ENCODE peak calls at places on chromosomes 13 and 19, in ten cellular contexts. V is mammary epithelial cell, H is K562, M is OCI-LY7, D is AG10803, N is BJ, W is prostate gland, X is tibial nerve, R is neural progenitor cell, U is mesenchymal stem cell. A is an unnamed sample.

GRCh38 chr13:42883771-42884170 is 102.4 kb downstream of the FAM216B start:
- DNase-seq in V (peak), H (no peak), M (no peak), D (peak), N (no peak), W (peak), X (no peak), R (peak), U (peak), A (peak)

GRCh38 chr19:55076321-55076720 is 652 bp downstream of the EPS8L1 start:
- DNase-seq in V (no peak), H (no peak), M (no peak), D (no peak), N (no peak), W (no peak), X (no peak), R (no peak), U (no peak), A (peak)

GRCh38 chr19:50310759-50311465 is 18.3 kb downstream of the KCNC3 start:
- DNase-seq in V (no peak), H (no peak), M (no peak), D (no peak), N (no peak), W (no peak), X (no peak), R (no peak), U (no peak), A (no peak)

GRCh38 chr19:10418281-10419199 is 1.8 kb upstream of the PDE4A start:
- DNase-seq in V (no peak), H (peak), M (peak), D (no peak), N (no peak), W (no peak), X (no peak), R (peak), U (no peak), A (no peak)

GRCh38 chr19:42693760-42694350 is 46.4 kb downstream of the PSG3 start:
- DNase-seq in V (peak), H (peak), M (peak), D (peak), N (no peak), W (no peak), X (no peak), R (no peak), U (no peak), A (no peak)

GRCh38 chr19:51691122-51692064 is 1.7 kb upstream of the SPACA6 start:
- DNase-seq in V (no peak), H (no peak), M (no peak), D (peak), N (no peak), W (no peak), X (no peak), R (peak), U (peak), A (no peak)

GRCh38 chr19:58196911-58197616 is 14.2 kb downstream of the ZNF274 start:
- DNase-seq in V (peak), H (peak), M (peak), D (no peak), N (no peak), W (no peak), X (no peak), R (no peak), U (peak), A (no peak)

GRCh38 chr13:36192166-36192565 is 22.2 kb downstream of the SOHLH2 start:
- DNase-seq in V (no peak), H (no peak), M (no peak), D (peak), N (no peak), W (no peak), X (no peak), R (no peak), U (no peak), A (no peak)

GRCh38 chr13:21137696-21138095 is 38.7 kb downstream of the SKA3 start:
- DNase-seq in V (peak), H (peak), M (no peak), D (peak), N (no peak), W (no peak), X (no peak), R (no peak), U (peak), A (no peak)

GRCh38 chr19:16814526-16815100 is 14.6 kb upstream of the SIN3B start:
- DNase-seq in V (peak), H (no peak), M (no peak), D (peak), N (no peak), W (no peak), X (no peak), R (no peak), U (peak), A (no peak)

GRCh38 chr19:43739419-43739818 is 15.3 kb downstream of the SMG9 start:
- DNase-seq in V (no peak), H (no peak), M (no peak), D (no peak), N (no peak), W (peak), X (no peak), R (no peak), U (no peak), A (no peak)

GRCh38 chr19:40266111-40266510 is 19.0 kb downstream of the AKT2 start:
- DNase-seq in V (no peak), H (no peak), M (no peak), D (no peak), N (no peak), W (peak), X (no peak), R (no peak), U (no peak), A (peak)

GRCh38 chr19:4896372-4896771 is 6.3 kb downstream of the ARRDC5 start:
- DNase-seq in V (peak), H (no peak), M (no peak), D (peak), N (no peak), W (no peak), X (no peak), R (no peak), U (peak), A (peak)

GRCh38 chr13:75704942-75705320 is 68.8 kb downstream of the LMO7 start:
- DNase-seq in V (peak), H (no peak), M (no peak), D (no peak), N (no peak), W (peak), X (no peak), R (no peak), U (no peak), A (no peak)

GRCh38 chr13:21361123-21361522 is 98.0 kb downstream of the ZDHHC20 start:
- DNase-seq in V (no peak), H (no peak), M (no peak), D (no peak), N (no peak), W (no peak), X (no peak), R (no peak), U (no peak), A (no peak)

GRCh38 chr19:53076984-53077383 is 26.2 kb downstream of the ZNF160 start:
- DNase-seq in V (no peak), H (peak), M (peak), D (peak), N (no peak), W (peak), X (no peak), R (peak), U (peak), A (peak)

GRCh38 chr19:2057484-2058469 is 6.7 kb upstream of the MKNK2 start:
- DNase-seq in V (no peak), H (no peak), M (no peak), D (no peak), N (no peak), W (no peak), X (no peak), R (no peak), U (no peak), A (peak)

GRCh38 chr19:2561895-2562294 is 86.0 kb downstream of the GADD45B start:
- DNase-seq in V (no peak), H (no peak), M (peak), D (no peak), N (no peak), W (no peak), X (no peak), R (no peak), U (no peak), A (peak)

GRCh38 chr13:73325351-73326214 is 266.8 kb downstream of the KLF5 start:
- DNase-seq in V (peak), H (no peak), M (no peak), D (no peak), N (no peak), W (no peak), X (no peak), R (no peak), U (peak), A (no peak)

GRCh38 chr19:45960595-45961235 is 12.9 kb downstream of the NOVA2 start:
- DNase-seq in V (no peak), H (peak), M (no peak), D (no peak), N (no peak), W (no peak), X (no peak), R (peak), U (no peak), A (no peak)

GRCh38 chr19:58581227-58582141 is 8.3 kb upstream of the MZF1 start:
- DNase-seq in V (peak), H (peak), M (peak), D (peak), N (peak), W (peak), X (peak), R (peak), U (peak), A (peak)

GRCh38 chr19:8363803-8364771 is at the start of gene ANGPTL4:
- DNase-seq in V (peak), H (peak), M (no peak), D (peak), N (no peak), W (peak), X (peak), R (peak), U (peak), A (peak)

GRCh38 chr19:2166741-2167738 is 3.3 kb downstream of the DOT1L start:
- DNase-seq in V (peak), H (no peak), M (no peak), D (peak), N (no peak), W (peak), X (peak), R (no peak), U (no peak), A (peak)

GRCh38 chr19:42601811-42602443 is 7.2 kb upstream of the CEACAM8 start:
- DNase-seq in V (peak), H (peak), M (peak), D (peak), N (no peak), W (no peak), X (no peak), R (peak), U (no peak), A (no peak)

GRCh38 chr13:78601124-78601885 is 2.0 kb downstream of the POU4F1 start:
- DNase-seq in V (no peak), H (no peak), M (no peak), D (no peak), N (no peak), W (no peak), X (no peak), R (peak), U (no peak), A (peak)

GRCh38 chr13:112814905-112815585 is 125.2 kb downstream of the ATP11A start:
- DNase-seq in V (no peak), H (no peak), M (no peak), D (peak), N (no peak), W (no peak), X (no peak), R (no peak), U (peak), A (no peak)

GRCh38 chr13:46166221-46166584 is 15.8 kb downstream of the LCP1 start:
- DNase-seq in V (no peak), H (no peak), M (no peak), D (no peak), N (no peak), W (no peak), X (no peak), R (no peak), U (no peak), A (no peak)

GRCh38 chr13:109844396-109844795 is 58.0 kb upstream of the IRS2 start:
- DNase-seq in V (peak), H (no peak), M (no peak), D (peak), N (no peak), W (peak), X (no peak), R (no peak), U (peak), A (no peak)

GRCh38 chr19:16938211-16938610 is 49.4 kb downstream of the F2RL3 start:
- DNase-seq in V (no peak), H (no peak), M (no peak), D (no peak), N (no peak), W (no peak), X (no peak), R (no peak), U (no peak), A (no peak)

GRCh38 chr13:86741762-86742285 is 929.3 kb upstream of the SLITRK5 start:
- DNase-seq in V (no peak), H (no peak), M (no peak), D (no peak), N (no peak), W (no peak), X (no peak), R (no peak), U (peak), A (no peak)

DNA sequence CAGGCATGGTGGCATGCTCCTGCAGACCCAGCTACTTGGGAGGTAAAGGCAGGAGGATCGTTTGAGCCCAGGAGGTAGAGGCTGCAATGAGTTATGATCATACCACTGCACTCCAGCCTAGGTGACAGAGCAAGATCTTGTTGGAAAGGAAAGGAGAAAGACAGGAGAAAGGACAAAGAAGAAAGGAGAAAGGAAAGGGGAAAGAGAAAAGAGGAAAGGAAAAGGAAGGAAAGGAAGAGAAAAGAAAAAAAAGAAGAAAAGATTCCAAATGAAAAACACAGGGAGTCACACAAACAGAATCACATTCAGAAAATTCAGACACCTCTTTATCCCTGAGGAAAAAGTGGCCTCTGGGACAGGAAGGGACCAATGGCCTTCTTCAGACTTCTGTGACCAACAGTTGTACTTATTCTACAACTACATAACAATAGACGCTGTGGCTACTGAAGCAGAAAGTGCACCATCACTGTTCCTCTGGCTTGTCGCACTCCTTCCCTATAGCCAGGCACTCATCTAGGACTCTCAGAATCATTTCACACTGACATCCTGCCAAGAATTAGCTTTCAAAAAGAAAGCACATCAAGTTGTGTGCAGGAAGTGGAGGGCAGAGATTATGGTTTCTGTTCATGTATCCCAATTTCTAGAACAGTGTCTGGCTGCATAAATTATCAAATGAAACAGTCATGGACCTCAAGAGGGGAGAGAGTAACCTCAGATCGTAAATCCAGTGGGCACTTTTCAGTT is 5.9 kb downstream of the MTMR6 start:
- DNase-seq in V (no peak), H (no peak), M (peak), D (no peak), N (no peak), W (no peak), X (no peak), R (no peak), U (peak), A (no peak)
- H3K4me3 ChIP-seq in V (no peak), H (no peak), M (no peak), D (no peak), N (no peak), W (no peak), X (no peak), R (no peak), U (no peak), A (no peak)

GRCh38 chr19:12940897-12941296 is 2.5 kb downstream of the CALR start:
- DNase-seq in V (no peak), H (no peak), M (no peak), D (no peak), N (no peak), W (no peak), X (no peak), R (no peak), U (no peak), A (no peak)
- H3K4me3 ChIP-seq in V (peak), H (no peak), M (peak), D (peak), N (no peak), W (peak), X (no peak), R (no peak), U (peak), A (no peak)

GRCh38 chr19:48954011-48954594 is 572 bp upstream of the BAX start:
- DNase-seq in V (no peak), H (no peak), M (no peak), D (no peak), N (no peak), W (no peak), X (no peak), R (no peak), U (no peak), A (no peak)
- H3K4me3 ChIP-seq in V (peak), H (peak), M (peak), D (peak), N (peak), W (peak), X (peak), R (peak), U (peak), A (peak)

GRCh38 chr19:14127929-14128509 is 8.4 kb downstream of the ASF1B start:
- DNase-seq in V (no peak), H (no peak), M (peak), D (peak), N (no peak), W (no peak), X (no peak), R (no peak), U (no peak), A (peak)
- H3K4me3 ChIP-seq in V (no peak), H (no peak), M (peak), D (no peak), N (no peak), W (no peak), X (no peak), R (no peak), U (no peak), A (no peak)

DNA sequence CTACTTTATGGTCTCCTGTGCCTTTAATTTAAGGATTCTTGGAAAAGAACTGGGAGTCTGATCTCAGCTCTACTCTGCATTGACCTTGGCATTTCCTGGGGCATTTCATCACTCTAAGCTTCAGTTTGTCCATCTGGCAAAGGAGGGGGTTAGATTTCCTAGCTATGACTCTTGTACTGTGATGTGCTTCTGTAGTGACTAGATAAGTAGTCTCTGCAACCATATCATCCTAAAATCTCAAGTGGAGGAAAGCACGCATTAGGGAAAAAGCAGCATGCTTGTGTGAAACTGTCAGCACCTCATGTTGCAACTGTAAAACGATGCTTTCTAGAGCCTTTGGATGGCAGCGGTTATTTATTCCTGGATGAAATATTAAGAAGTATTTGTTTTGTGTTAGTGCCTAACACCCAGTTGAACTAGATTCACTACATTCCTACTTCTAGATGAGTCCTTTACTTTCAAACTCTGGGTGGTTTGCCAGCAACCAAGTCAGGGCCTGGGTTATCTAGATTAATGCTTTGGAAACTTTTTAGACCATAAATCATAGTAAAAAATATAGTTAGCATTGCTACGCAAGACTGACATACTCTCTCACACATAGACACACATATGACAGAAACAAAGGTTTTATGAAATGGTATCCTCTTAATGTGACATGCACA is 6.8 kb downstream of the WDFY2 start:
- DNase-seq in V (peak), H (peak), M (no peak), D (peak), N (peak), W (peak), X (no peak), R (no peak), U (peak), A (no peak)
- H3K4me3 ChIP-seq in V (no peak), H (no peak), M (no peak), D (peak), N (no peak), W (no peak), X (no peak), R (no peak), U (peak), A (no peak)

DNA sequence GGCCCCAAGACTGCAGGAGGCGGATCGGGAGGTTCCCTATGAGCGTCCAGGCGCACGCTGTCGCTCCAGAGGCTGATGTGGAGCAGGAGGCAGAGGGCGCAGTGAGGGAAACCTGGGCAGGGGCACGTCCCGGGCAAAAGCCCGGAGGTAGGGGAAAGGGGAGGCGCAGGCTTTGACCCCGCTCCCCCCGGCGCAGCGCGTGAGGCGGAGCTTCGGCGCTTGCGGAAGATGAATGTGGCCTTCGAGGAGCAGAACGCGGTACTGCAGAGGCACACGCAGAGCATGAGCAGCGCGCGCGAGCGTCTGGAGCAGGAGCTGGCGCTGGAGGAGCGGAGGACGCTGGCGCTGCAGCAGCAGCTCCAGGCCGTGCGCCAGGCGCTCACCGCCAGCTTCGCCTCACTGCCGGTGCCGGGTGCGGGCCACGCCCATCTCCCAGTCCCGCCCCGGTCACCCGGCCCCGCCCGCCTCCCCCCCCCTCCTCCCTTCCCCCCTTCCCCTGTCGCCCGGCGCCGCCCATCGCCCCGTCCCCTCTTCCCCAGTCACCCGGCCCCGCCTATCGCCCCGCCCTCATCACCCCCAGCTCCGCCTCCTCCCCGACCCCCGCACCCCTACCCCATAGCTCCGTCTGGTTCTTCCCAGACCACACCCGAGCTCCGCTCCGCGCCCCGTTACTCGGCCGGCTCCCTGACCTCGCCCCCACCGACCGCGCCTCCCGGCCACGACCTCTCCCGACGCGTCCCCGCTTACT is 4.1 kb downstream of the HMG20B start:
- DNase-seq in V (no peak), H (peak), M (no peak), D (peak), N (no peak), W (peak), X (no peak), R (peak), U (peak), A (peak)
- H3K4me3 ChIP-seq in V (no peak), H (peak), M (no peak), D (peak), N (peak), W (peak), X (peak), R (peak), U (peak), A (no peak)

GRCh38 chr13:49455016-49455398 is 10.9 kb downstream of the SETDB2 start:
- DNase-seq in V (no peak), H (no peak), M (no peak), D (no peak), N (no peak), W (no peak), X (no peak), R (no peak), U (no peak), A (no peak)

GRCh38 chr13:49456156-49456555 is 12.1 kb downstream of the SETDB2 start:
- DNase-seq in V (no peak), H (no peak), M (no peak), D (no peak), N (no peak), W (no peak), X (no peak), R (no peak), U (no peak), A (no peak)

GRCh38 chr13:49452725-49453457 is 8.8 kb downstream of the SETDB2 start:
- DNase-seq in V (no peak), H (no peak), M (no peak), D (no peak), N (no peak), W (no peak), X (no peak), R (no peak), U (no peak), A (no peak)

GRCh38 chr13:49453465-49453864 is 9.4 kb downstream of the SETDB2 start:
- DNase-seq in V (no peak), H (no peak), M (no peak), D (no peak), N (no peak), W (no peak), X (no peak), R (no peak), U (no peak), A (no peak)

GRCh38 chr13:49454388-49455015 is 10.4 kb downstream of the SETDB2 start:
- DNase-seq in V (no peak), H (no peak), M (no peak), D (peak), N (peak), W (no peak), X (no peak), R (no peak), U (peak), A (no peak)
- H3K4me3 ChIP-seq in V (no peak), H (no peak), M (no peak), D (no peak), N (peak), W (no peak), X (no peak), R (no peak), U (peak), A (no peak)